ENCODE peak calls at places on chromosomes 7 and 10, in four cellular contexts. X, L, V and Y are unnamed samples.

GRCh38 chr7:30873207-30873606 is 38.4 kb upstream of the AQP1 start:
- DNase-seq in X (no peak), L (no peak), V (no peak), Y (no peak)

GRCh38 chr10:30133198-30133597 is 73.8 kb upstream of the JCAD start:
- DNase-seq in X (no peak), L (no peak), V (no peak), Y (no peak)

GRCh38 chr10:20110435-20111119 is 294.3 kb downstream of the PLXDC2 start:
- DNase-seq in X (no peak), L (no peak), V (no peak), Y (no peak)

GRCh38 chr7:92961966-92962365 is 125.6 kb upstream of the CDK6 start:
- DNase-seq in X (no peak), L (no peak), V (no peak), Y (no peak)

GRCh38 chr7:47816647-47817046 is 131.6 kb downstream of the PKD1L1 start:
- DNase-seq in X (no peak), L (no peak), V (no peak), Y (no peak)

GRCh38 chr10:68558478-68558877 is 1.7 kb upstream of the TET1 start:
- DNase-seq in X (no peak), L (no peak), V (no peak), Y (no peak)

GRCh38 chr10:84837877-84838276 is 509.5 kb downstream of the CCSER2 start:
- DNase-seq in X (no peak), L (no peak), V (no peak), Y (no peak)

GRCh38 chr7:26497801-26498596 is 206.3 kb downstream of the SNX10 start:
- DNase-seq in X (no peak), L (no peak), V (no peak), Y (no peak)

GRCh38 chr7:150406565-150407421 is 27.7 kb downstream of the ZNF775 start:
- DNase-seq in X (peak), L (no peak), V (no peak), Y (no peak)

GRCh38 chr7:33886100-33886623 is 19.2 kb upstream of the BMPER start:
- DNase-seq in X (no peak), L (no peak), V (no peak), Y (no peak)

GRCh38 chr10:76210241-76210640 is 778.8 kb downstream of the LRMDA start:
- DNase-seq in X (no peak), L (no peak), V (no peak), Y (no peak)

GRCh38 chr10:132142396-132143161 is 44.2 kb upstream of the DPYSL4 start:
- DNase-seq in X (no peak), L (peak), V (peak), Y (no peak)

GRCh38 chr7:2851499-2851898 is 7.4 kb upstream of the GNA12 start:
- DNase-seq in X (no peak), L (no peak), V (no peak), Y (no peak)

GRCh38 chr7:17233643-17234397 is 64.6 kb upstream of the AHR start:
- DNase-seq in X (no peak), L (no peak), V (peak), Y (no peak)

GRCh38 chr7:93715234-93715633 is 140.7 kb upstream of the CALCR start:
- DNase-seq in X (no peak), L (no peak), V (no peak), Y (peak)

GRCh38 chr7:30090111-30090510 is 44.7 kb upstream of the MTURN start:
- DNase-seq in X (no peak), L (no peak), V (no peak), Y (no peak)

GRCh38 chr7:75534727-75535307 is 42.7 kb downstream of the SPDYE5 start:
- DNase-seq in X (no peak), L (no peak), V (no peak), Y (no peak)

GRCh38 chr7:18495412-18496335 is at the start of gene HDAC9:
- DNase-seq in X (no peak), L (peak), V (no peak), Y (no peak)

GRCh38 chr7:130994378-130995115 is 260.5 kb upstream of the KLF14 start:
- DNase-seq in X (no peak), L (no peak), V (no peak), Y (no peak)

GRCh38 chr10:70992436-70992835 is 104.1 kb upstream of the PCBD1 start:
- DNase-seq in X (no peak), L (no peak), V (no peak), Y (no peak)

GRCh38 chr7:30437823-30438574 is 40.6 kb downstream of the NOD1 start:
- DNase-seq in X (no peak), L (no peak), V (no peak), Y (no peak)

GRCh38 chr10:45520476-45520875 is 146.5 kb downstream of the ALOX5 start:
- DNase-seq in X (no peak), L (no peak), V (no peak), Y (no peak)

GRCh38 chr7:2114052-2114451 is 118.7 kb downstream of the MAD1L1 start:
- DNase-seq in X (no peak), L (no peak), V (no peak), Y (no peak)

GRCh38 chr10:34580643-34581042 is 234.5 kb downstream of the PARD3 start:
- DNase-seq in X (no peak), L (no peak), V (no peak), Y (peak)

GRCh38 chr7:67589178-67589577 is 592.5 kb downstream of the TYW1 start:
- DNase-seq in X (no peak), L (no peak), V (no peak), Y (no peak)

GRCh38 chr10:11598749-11599396 is 12.6 kb downstream of the USP6NL start:
- DNase-seq in X (no peak), L (no peak), V (no peak), Y (no peak)